ENCODE peak calls at places on chromosomes 3 and 15, in four cellular contexts. T, G, J and W are unnamed samples. For H3K4me1 and H3K9me3, the result is how much of the 10 kb centered on the place peaks cover.

GRCh38 chr15:59424626-59425025 is 13.4 kb upstream of the FAM81A start:
- DNase-seq in T (no peak), G (no peak), J (no peak), W (no peak)

GRCh38 chr3:195065142-195065863 is 205.7 kb downstream of the XXYLT1 start:
- DNase-seq in T (peak), G (no peak), J (no peak), W (peak)

GRCh38 chr3:112649478-112649735 is 8.5 kb upstream of the CCDC80 start:
- DNase-seq in T (no peak), G (peak), J (no peak), W (no peak)

GRCh38 chr3:2097641-2098191 is 950 bp upstream of the CNTN4 start:
- DNase-seq in T (no peak), G (no peak), J (peak), W (no peak)

GRCh38 chr15:86267892-86268291 is 188.2 kb downstream of the AGBL1 start:
- DNase-seq in T (no peak), G (peak), J (no peak), W (no peak)

GRCh38 chr15:49270541-49271421 is 100.7 kb downstream of the GALK2 start:
- DNase-seq in T (no peak), G (peak), J (peak), W (no peak)

GRCh38 chr3:150995510-150995909 is 23.0 kb upstream of the CLRN1 start:
- DNase-seq in T (no peak), G (no peak), J (no peak), W (no peak)

GRCh38 chr3:150106752-150107428 is 136.2 kb upstream of the PFN2 start:
- DNase-seq in T (no peak), G (peak), J (no peak), W (peak)

GRCh38 chr3:188092648-188093047 is 61.3 kb upstream of the LPP start:
- DNase-seq in T (no peak), G (no peak), J (no peak), W (no peak)

GRCh38 chr15:82739086-82739485 is 29.4 kb upstream of the AP3B2 start:
- DNase-seq in T (no peak), G (peak), J (no peak), W (no peak)

GRCh38 chr3:150945226-150945625 is 27.3 kb downstream of the CLRN1 start:
- DNase-seq in T (no peak), G (peak), J (no peak), W (no peak)

GRCh38 chr3:45092132-45093031 is 53.8 kb downstream of the CDCP1 start:
- DNase-seq in T (no peak), G (peak), J (peak), W (no peak)

GRCh38 chr3:13166243-13167063 is 93.2 kb upstream of the IQSEC1 start:
- DNase-seq in T (no peak), G (no peak), J (no peak), W (no peak)

GRCh38 chr15:48925714-48926223 is 38.0 kb downstream of the SHC4 start:
- DNase-seq in T (no peak), G (peak), J (no peak), W (peak)

GRCh38 chr15:90142216-90143175 is 40.2 kb upstream of the IDH2 start:
- DNase-seq in T (no peak), G (no peak), J (no peak), W (no peak)

GRCh38 chr3:52432225-52432624 is 12.7 kb downstream of the SEMA3G start:
- DNase-seq in T (no peak), G (no peak), J (no peak), W (no peak)

GRCh38 chr15:25783607-25784131 is 79.5 kb downstream of the ATP10A start:
- DNase-seq in T (no peak), G (no peak), J (peak), W (no peak)

GRCh38 chr3:156404217-156404616 is 150.7 kb downstream of the SSR3 start:
- DNase-seq in T (no peak), G (no peak), J (no peak), W (no peak)

GRCh38 chr15:85097250-85097649 is 115.6 kb downstream of the PDE8A start:
- DNase-seq in T (no peak), G (no peak), J (no peak), W (no peak)

GRCh38 chr3:178967184-178967532 is 104.5 kb downstream of the ZMAT3 start:
- DNase-seq in T (no peak), G (no peak), J (no peak), W (no peak)

GRCh38 chr15:87871130-87871737 is 385.3 kb downstream of the NTRK3 start:
- DNase-seq in T (no peak), G (peak), J (no peak), W (no peak)

GRCh38 chr15:101528108-101528916 is 38.8 kb upstream of the PCSK6 start:
- DNase-seq in T (peak), G (no peak), J (peak), W (no peak)

GRCh38 chr3:126745760-126746394 is 41.8 kb downstream of the CHCHD6 start:
- DNase-seq in T (peak), G (no peak), J (peak), W (no peak)

GRCh38 chr15:45105586-45105985 is 8.4 kb downstream of the DUOX2 start:
- DNase-seq in T (no peak), G (no peak), J (no peak), W (no peak)

GRCh38 chr15:87661481-87661880 is 595.1 kb downstream of the NTRK3 start:
- DNase-seq in T (no peak), G (no peak), J (no peak), W (no peak)

GRCh38 chr3:46693897-46694235 is 387 bp upstream of the ALS2CL start:
- DNase-seq in T (no peak), G (peak), J (peak), W (no peak)

GRCh38 chr15:84859143-84859542 is 25.3 kb upstream of the SLC28A1 start:
- DNase-seq in T (no peak), G (no peak), J (no peak), W (no peak)

GRCh38 chr15:77282333-77282732 is 137.6 kb downstream of the PEAK1 start:
- DNase-seq in T (peak), G (peak), J (peak), W (no peak)

GRCh38 chr3:46690798-46691197 is 2.7 kb downstream of the ALS2CL start:
- DNase-seq in T (peak), G (no peak), J (no peak), W (no peak)

GRCh38 chr3:16183601-16184270 is 9.3 kb downstream of the GALNT15 start:
- DNase-seq in T (no peak), G (peak), J (no peak), W (no peak)

GRCh38 chr3:133896002-133896761 is 500 bp upstream of the RAB6B start:
- DNase-seq in T (no peak), G (peak), J (no peak), W (no peak)

GRCh38 chr3:36893137-36893557 is 51.7 kb downstream of the TRANK1 start:
- DNase-seq in T (peak), G (peak), J (no peak), W (no peak)

GRCh38 chr15:60936186-60936585 is 292.9 kb downstream of the RORA start:
- DNase-seq in T (no peak), G (no peak), J (no peak), W (no peak)

GRCh38 chr3:108342829-108343478 is 46.6 kb downstream of the HHLA2 start:
- DNase-seq in T (no peak), G (peak), J (no peak), W (no peak)

GRCh38 chr3:136311971-136312370 is 61.8 kb downstream of the PCCB start:
- DNase-seq in T (no peak), G (no peak), J (no peak), W (no peak)

GRCh38 chr15:51924146-51925068 is 47.2 kb downstream of the LEO1 start:
- DNase-seq in T (peak), G (no peak), J (no peak), W (no peak)

DNA sequence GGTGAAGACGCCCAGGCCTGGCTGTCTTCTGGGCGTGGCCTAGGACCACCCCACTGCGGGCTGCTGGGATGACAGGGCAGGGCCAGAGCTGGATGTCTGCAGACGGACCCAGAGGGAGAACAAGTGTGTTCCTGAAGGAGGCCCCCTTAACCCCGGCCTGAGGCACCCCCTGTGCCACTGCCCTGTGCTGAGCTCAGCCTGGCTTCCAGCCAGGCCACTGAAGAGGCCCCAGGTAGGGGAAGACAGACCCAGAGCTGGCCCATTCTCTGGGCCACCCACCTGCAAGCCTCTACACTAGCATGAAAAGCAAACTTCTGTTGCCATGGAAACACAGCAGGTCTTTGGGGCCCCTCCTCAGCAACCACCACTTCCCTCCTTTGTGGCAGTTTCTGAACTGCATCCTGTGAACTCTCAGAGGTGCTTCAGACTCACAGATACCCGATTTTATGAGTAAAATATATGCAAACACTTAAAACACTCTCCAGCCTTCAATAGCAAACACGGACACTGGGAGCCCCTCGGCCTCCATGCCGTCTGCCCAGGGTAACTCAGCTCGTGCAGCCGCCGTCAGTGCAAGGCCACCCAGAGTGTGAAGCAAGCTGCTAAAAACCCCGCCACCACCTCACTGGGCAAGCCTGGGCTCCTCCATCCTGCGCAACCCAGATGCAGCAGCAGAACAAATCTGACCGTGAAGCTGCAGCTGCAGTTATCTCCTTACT is 42.5 kb downstream of the CMTM6 start:
- DNase-seq in T (no peak), G (no peak), J (no peak), W (no peak)
- H3K4me1 ChIP-seq in T (under half), G (under half), J (under half), W (under half)

GRCh38 chr3:49013738-49014660 is 4.4 kb downstream of the DALRD3 start:
- DNase-seq in T (no peak), G (no peak), J (peak), W (peak)
- TF ChIP-seq CTCF in T (peak), G (peak), J (peak), W (peak)

GRCh38 chr3:197242784-197243432 is 55.5 kb downstream of the DLG1 start:
- DNase-seq in T (no peak), G (no peak), J (no peak), W (no peak)
- H3K9me3 ChIP-seq in T (under half), G (under half), J (under half), W (under half)

DNA sequence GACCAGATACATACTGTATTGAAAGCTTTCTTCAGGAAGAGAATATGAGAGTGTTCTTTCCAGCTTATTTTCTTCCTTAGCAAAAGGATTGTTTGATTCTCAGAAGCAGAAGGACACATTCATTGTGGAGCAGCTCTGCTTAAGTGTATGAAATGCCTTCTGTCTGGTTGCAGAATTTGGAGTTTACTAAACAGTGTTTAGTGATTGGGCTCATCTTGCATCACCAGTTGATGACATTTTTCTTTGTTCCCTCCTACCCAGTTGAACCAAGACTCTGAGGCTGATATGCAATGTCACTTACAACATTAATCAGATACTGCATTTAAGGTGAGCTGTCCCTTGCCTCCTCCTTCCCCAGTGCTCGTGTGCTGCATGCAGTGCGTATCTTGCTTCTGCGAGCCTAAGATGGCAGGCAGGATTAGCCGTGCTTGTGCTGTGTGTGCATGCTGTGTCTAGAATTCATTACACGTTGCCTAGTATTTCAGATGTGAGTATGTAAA is 18.4 kb downstream of the ZBTB38 start:
- DNase-seq in T (no peak), G (no peak), J (no peak), W (peak)
- H3K4me1 ChIP-seq in T (under half), G (under half), J (under half), W (under half)

DNA sequence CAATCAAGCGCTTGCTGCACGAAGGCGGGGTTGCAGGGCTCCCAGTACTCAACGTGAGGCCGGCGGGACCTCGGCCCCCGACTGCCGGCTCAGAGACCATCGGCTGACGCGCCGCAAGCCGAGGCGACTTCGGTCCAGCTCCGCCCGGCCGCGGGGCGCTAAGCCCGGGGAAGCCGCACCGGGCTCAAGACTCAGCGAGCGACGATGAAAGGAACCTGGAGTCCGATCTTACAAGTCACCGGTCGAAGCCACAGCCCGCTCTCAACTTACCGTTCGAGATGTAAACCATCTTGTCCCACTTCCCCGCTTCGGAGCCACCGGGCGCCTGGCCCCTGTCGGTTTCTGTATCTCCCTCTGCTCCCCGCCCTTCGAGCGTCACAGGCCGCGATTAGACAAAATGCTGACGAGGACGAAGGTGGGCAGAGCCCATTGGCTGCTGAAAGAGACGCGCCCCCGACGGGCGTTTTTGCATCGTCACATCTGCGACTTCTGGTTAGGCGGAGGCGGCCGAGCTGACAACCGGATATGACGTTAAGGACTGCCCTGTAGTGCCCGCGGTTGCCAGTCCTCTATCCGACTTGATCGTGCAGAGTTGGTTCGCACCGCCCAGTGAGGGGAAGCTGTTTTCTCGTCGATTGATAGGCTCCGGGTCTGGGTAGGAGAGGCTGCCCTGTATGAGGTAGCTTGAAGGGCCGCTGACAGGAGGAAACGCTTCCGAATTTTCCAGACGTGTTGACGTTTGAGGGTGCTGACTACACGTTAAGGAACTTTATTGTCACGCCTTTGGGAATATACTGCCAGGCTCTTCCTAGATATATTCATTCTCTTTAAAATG is at the start of gene SELENOK:
- DNase-seq in T (peak), G (peak), J (peak), W (peak)
- TF ChIP-seq CTCF in T (peak), G (no peak), J (no peak), W (no peak)